ENCODE peak calls at places on chromosomes 2 and 18, in four cellular contexts. One of them, this sample, is unnamed.

GRCh38 chr2:217953011-217953481 is 49.7 kb downstream of the TNS1 start:
- DNase-seq in IMR-90: no peak
- DNase-seq in fibroblast of pulmonary artery: no peak
- DNase-seq in K562: no peak
- DNase-seq in this sample: peak; percentile 35

GRCh38 chr2:224594840-224595239 is 9.7 kb upstream of the CUL3 start:
- DNase-seq in IMR-90: peak; percentile 18
- DNase-seq in fibroblast of pulmonary artery: no peak
- DNase-seq in K562: peak; percentile 16
- DNase-seq in this sample: no peak

GRCh38 chr2:57696016-57696415 is 350.6 kb upstream of the VRK2 start:
- DNase-seq in K562: no peak
- DNase-seq in fibroblast of pulmonary artery: no peak
- DNase-seq in IMR-90: peak; percentile 1
- DNase-seq in this sample: no peak

GRCh38 chr2:152587187-152587947 is 129.9 kb downstream of the PRPF40A start:
- DNase-seq in K562: no peak
- DNase-seq in IMR-90: peak; percentile 74
- DNase-seq in fibroblast of pulmonary artery: peak; percentile 28
- DNase-seq in this sample: peak; percentile 60

GRCh38 chr2:196696423-196697073 is 57.0 kb downstream of the CCDC150 start:
- DNase-seq in K562: peak; percentile 3
- DNase-seq in fibroblast of pulmonary artery: peak; percentile 60
- DNase-seq in IMR-90: peak; percentile 84
- DNase-seq in this sample: peak; percentile 90

GRCh38 chr2:225008935-225009334 is 33.3 kb downstream of the DOCK10 start:
- DNase-seq in IMR-90: no peak
- DNase-seq in K562: no peak
- DNase-seq in fibroblast of pulmonary artery: no peak
- DNase-seq in this sample: no peak

GRCh38 chr18:8140841-8141501 is 468.3 kb upstream of the RAB12 start:
- DNase-seq in IMR-90: peak; percentile 82
- DNase-seq in fibroblast of pulmonary artery: peak; percentile 76
- DNase-seq in K562: peak; percentile 45
- DNase-seq in this sample: peak; percentile 99

GRCh38 chr18:39698436-39698835 is 2132.8 kb upstream of the CELF4 start:
- DNase-seq in IMR-90: no peak
- DNase-seq in fibroblast of pulmonary artery: no peak
- DNase-seq in K562: no peak
- DNase-seq in this sample: peak; percentile 34

GRCh38 chr2:191499874-191500565 is 177.9 kb upstream of the NABP1 start:
- DNase-seq in IMR-90: peak; percentile 57
- DNase-seq in K562: no peak
- DNase-seq in fibroblast of pulmonary artery: no peak
- DNase-seq in this sample: peak; percentile 76

GRCh38 chr2:140502951-140503630 is 1627.7 kb downstream of the LRP1B start:
- DNase-seq in K562: no peak
- DNase-seq in IMR-90: peak; percentile 56
- DNase-seq in fibroblast of pulmonary artery: peak; percentile 82
- DNase-seq in this sample: peak; percentile 95

GRCh38 chr2:97988722-97989121 is 7.0 kb downstream of the TMEM131 start:
- DNase-seq in IMR-90: no peak
- DNase-seq in fibroblast of pulmonary artery: no peak
- DNase-seq in K562: no peak
- DNase-seq in this sample: no peak

GRCh38 chr2:105287692-105288091 is 41.8 kb downstream of the TGFBRAP1 start:
- DNase-seq in fibroblast of pulmonary artery: peak; percentile 59
- DNase-seq in K562: peak; percentile 55
- DNase-seq in IMR-90: peak; percentile 35
- DNase-seq in this sample: peak; percentile 58

GRCh38 chr2:43839776-43840564 is 1.2 kb downstream of the ABCG8 start:
- DNase-seq in fibroblast of pulmonary artery: no peak
- DNase-seq in K562: peak; percentile 2
- DNase-seq in IMR-90: no peak
- DNase-seq in this sample: no peak

GRCh38 chr2:233760043-233760442 is at the start of gene UGT1A1:
- DNase-seq in K562: no peak
- DNase-seq in fibroblast of pulmonary artery: no peak
- DNase-seq in IMR-90: no peak
- DNase-seq in this sample: no peak

GRCh38 chr18:67710639-67711038 is 194.1 kb upstream of the DSEL start:
- DNase-seq in K562: no peak
- DNase-seq in IMR-90: no peak
- DNase-seq in fibroblast of pulmonary artery: no peak
- DNase-seq in this sample: peak; percentile 12

GRCh38 chr2:47501374-47502200 is 98.6 kb downstream of the MSH2 start:
- DNase-seq in IMR-90: peak; percentile 37
- DNase-seq in fibroblast of pulmonary artery: peak; percentile 63
- DNase-seq in K562: no peak
- DNase-seq in this sample: peak; percentile 64
- TF ChIP-seq CTCF in IMR-90: no peak
- TF ChIP-seq CTCF in fibroblast of pulmonary artery: no peak
- TF ChIP-seq CTCF in K562: no peak
- TF ChIP-seq CTCF in this sample: no peak

GRCh38 chr2:85255456-85255812 is 72.4 kb downstream of the TGOLN2 start:
- DNase-seq in K562: no peak
- DNase-seq in fibroblast of pulmonary artery: no peak
- DNase-seq in IMR-90: no peak
- DNase-seq in this sample: no peak
- H3K4me3 ChIP-seq in K562: no peak overlapping the region
- H3K4me3 ChIP-seq in fibroblast of pulmonary artery: no peak overlapping the region
- H3K4me3 ChIP-seq in IMR-90: no peak overlapping the region
- H3K4me3 ChIP-seq in this sample: no peak overlapping the region

GRCh38 chr2:176643711-176644110 is 374.5 kb downstream of the MTX2 start:
- DNase-seq in K562: no peak
- DNase-seq in fibroblast of pulmonary artery: peak; percentile 29
- DNase-seq in IMR-90: no peak
- DNase-seq in this sample: peak; percentile 53

GRCh38 chr2:176647325-176648155 is 378.3 kb downstream of the MTX2 start:
- DNase-seq in K562: no peak
- DNase-seq in fibroblast of pulmonary artery: no peak
- DNase-seq in IMR-90: no peak
- DNase-seq in this sample: no peak

GRCh38 chr2:176645494-176645893 is 376.3 kb downstream of the MTX2 start:
- DNase-seq in fibroblast of pulmonary artery: no peak
- DNase-seq in IMR-90: no peak
- DNase-seq in K562: no peak
- DNase-seq in this sample: no peak

GRCh38 chr2:176648691-176649297 is 379.6 kb downstream of the MTX2 start:
- DNase-seq in fibroblast of pulmonary artery: no peak
- DNase-seq in K562: no peak
- DNase-seq in IMR-90: no peak
- DNase-seq in this sample: no peak

DNA sequence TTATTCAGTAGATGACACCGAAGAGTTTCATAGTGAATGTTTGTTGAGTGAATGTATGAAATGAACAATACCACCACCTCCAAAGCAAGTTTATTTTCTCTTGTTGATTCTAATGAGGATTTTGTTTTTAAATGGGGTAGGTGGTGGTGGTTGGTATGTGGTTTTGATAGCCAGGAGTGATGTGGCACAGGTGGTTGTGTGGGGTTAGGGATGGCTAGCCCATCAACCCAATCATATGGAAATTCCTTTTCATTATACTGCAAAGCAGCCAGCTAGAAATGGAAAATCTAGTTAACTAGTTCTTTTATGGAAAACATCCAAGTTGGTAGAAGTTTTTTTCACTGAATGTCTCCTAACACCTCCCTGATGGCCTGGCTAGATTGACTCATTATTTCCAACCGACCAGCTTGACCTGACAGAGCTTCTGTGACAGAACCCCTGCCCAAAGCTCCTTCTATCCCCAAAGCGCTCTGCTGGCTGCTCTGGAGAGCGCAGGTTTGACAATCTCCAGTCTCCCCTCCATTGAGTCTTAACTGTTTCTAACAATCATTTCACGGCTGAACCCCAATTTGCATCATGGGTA is 376.9 kb downstream of the MTX2 start:
- DNase-seq in fibroblast of pulmonary artery: no peak
- DNase-seq in IMR-90: no peak
- DNase-seq in K562: no peak
- DNase-seq in this sample: no peak
- TF ChIP-seq CTCF in fibroblast of pulmonary artery: no peak
- TF ChIP-seq CTCF in IMR-90: no peak
- TF ChIP-seq CTCF in K562: no peak
- TF ChIP-seq CTCF in this sample: no peak

DNA sequence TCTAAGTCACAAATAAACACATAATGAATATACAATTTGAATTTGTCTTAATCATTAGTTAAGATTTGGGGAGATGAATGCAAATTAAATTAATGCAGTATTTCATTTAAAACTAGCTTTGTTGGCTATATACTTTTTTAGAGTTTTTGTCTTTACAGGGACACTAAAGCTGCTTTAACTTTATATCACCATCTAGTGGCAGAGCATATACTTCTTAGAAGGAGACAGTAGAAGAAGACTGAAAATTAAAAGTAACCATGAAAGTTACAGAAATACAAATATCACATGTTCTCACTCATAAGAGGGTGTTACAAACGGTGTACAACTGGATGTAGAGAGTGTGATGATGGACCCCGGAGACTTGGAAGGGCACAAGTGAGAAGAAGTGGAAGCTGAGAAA is 268.3 kb upstream of the NETO1 start:
- DNase-seq in K562: no peak
- DNase-seq in IMR-90: no peak
- DNase-seq in fibroblast of pulmonary artery: no peak
- DNase-seq in this sample: peak; percentile 11
- H3K4me3 ChIP-seq in K562: no peak overlapping the region
- H3K4me3 ChIP-seq in IMR-90: no peak overlapping the region
- H3K4me3 ChIP-seq in fibroblast of pulmonary artery: no peak overlapping the region
- H3K4me3 ChIP-seq in this sample: no peak overlapping the region

GRCh38 chr2:103459302-103459701 is 697.5 kb downstream of the TMEM182 start:
- DNase-seq in fibroblast of pulmonary artery: no peak
- DNase-seq in K562: no peak
- DNase-seq in IMR-90: no peak
- DNase-seq in this sample: no peak
- TF ChIP-seq CTCF in fibroblast of pulmonary artery: no peak
- TF ChIP-seq CTCF in K562: no peak
- TF ChIP-seq CTCF in IMR-90: no peak
- TF ChIP-seq CTCF in this sample: no peak

GRCh38 chr2:201138401-201138970 is 22.5 kb downstream of the CFLAR start:
- DNase-seq in IMR-90: no peak
- DNase-seq in fibroblast of pulmonary artery: no peak
- DNase-seq in K562: no peak
- DNase-seq in this sample: no peak
- H3K4me3 ChIP-seq in IMR-90: no peak overlapping the region
- H3K4me3 ChIP-seq in fibroblast of pulmonary artery: no peak overlapping the region
- H3K4me3 ChIP-seq in K562: no peak overlapping the region
- H3K4me3 ChIP-seq in this sample: no peak overlapping the region